ENCODE peak calls at places on chromosomes 4 and X, in four cellular contexts. A is cardiac septum; M is endothelial cell; T is activated naive CD4-positive, alpha-beta T cell treated with anti-CD3 and anti-CD28 coated beads, Interleukin-2, amount 10 ng/mL, durations not matched to agents 7 days and 5 days. J is an unnamed sample.

GRCh38 chrX:109274806-109275205 is 207.1 kb downstream of the GUCY2F start:
- DNase-seq in T (no peak), A (no peak), M (no peak), J (no peak)

GRCh38 chr4:75179510-75179909 is 246.6 kb downstream of the PARM1 start:
- DNase-seq in T (no peak), A (no peak), M (no peak), J (no peak)

GRCh38 chrX:111649641-111650040 is 31.3 kb upstream of the ALG13 start:
- DNase-seq in M (no peak), T (no peak), A (no peak), J (no peak)

GRCh38 chr4:3300198-3300671 is 7.4 kb downstream of the RGS12 start:
- DNase-seq in T (no peak), M (no peak), A (peak; percentile 59), J (no peak)

GRCh38 chrX:119266364-119266995 is 30.4 kb downstream of the PGRMC1 start:
- DNase-seq in M (peak; percentile 10), A (no peak), T (peak; percentile 33), J (no peak)

GRCh38 chr4:88672987-88673386 is 24.6 kb downstream of the NAP1L5 start:
- DNase-seq in A (no peak), M (peak; percentile 44), T (peak; percentile 42), J (no peak)

GRCh38 chr4:4259484-4260100 is 11.6 kb upstream of the TMEM128 start:
- DNase-seq in A (no peak), M (no peak), T (no peak), J (no peak)

GRCh38 chrX:143621276-143621675 is 14.6 kb downstream of the SLITRK4 start:
- DNase-seq in T (no peak), M (no peak), A (no peak), J (no peak)